ENCODE peak calls at places on chromosomes 6 and 20, in four cellular contexts. One of them, this sample, is unnamed.

GRCh38 chr20:63215101-63216040 is 560 bp downstream of the YTHDF1 start:
- DNase-seq in renal cortical epithelial cell: peak; percentile 59
- DNase-seq in activated T-cell treated with anti-CD3 and anti-CD28 coated beads for 1 hour: peak; percentile 19
- DNase-seq in choroid plexus epithelial cell: peak; percentile 72
- DNase-seq in this sample: no peak

GRCh38 chr20:19978511-19979210 is 38.5 kb upstream of the NAA20 start:
- DNase-seq in choroid plexus epithelial cell: no peak
- DNase-seq in activated T-cell treated with anti-CD3 and anti-CD28 coated beads for 1 hour: no peak
- DNase-seq in renal cortical epithelial cell: peak; percentile 58
- DNase-seq in this sample: no peak

GRCh38 chr6:140784573-140784972 is 1348.2 kb upstream of the GJE1 start:
- DNase-seq in activated T-cell treated with anti-CD3 and anti-CD28 coated beads for 1 hour: no peak
- DNase-seq in renal cortical epithelial cell: peak; percentile 35
- DNase-seq in choroid plexus epithelial cell: peak; percentile 31
- DNase-seq in this sample: no peak

GRCh38 chr6:12280901-12281300 is 9.3 kb upstream of the EDN1 start:
- DNase-seq in renal cortical epithelial cell: no peak
- DNase-seq in activated T-cell treated with anti-CD3 and anti-CD28 coated beads for 1 hour: no peak
- DNase-seq in choroid plexus epithelial cell: no peak
- DNase-seq in this sample: no peak

GRCh38 chr6:75207211-75207984 is 1.5 kb upstream of the COL12A1 start:
- DNase-seq in renal cortical epithelial cell: no peak
- DNase-seq in choroid plexus epithelial cell: no peak
- DNase-seq in activated T-cell treated with anti-CD3 and anti-CD28 coated beads for 1 hour: no peak
- DNase-seq in this sample: no peak

GRCh38 chr20:58268936-58269619 is 40.4 kb upstream of the RAB22A start:
- DNase-seq in choroid plexus epithelial cell: peak; percentile 39
- DNase-seq in renal cortical epithelial cell: no peak
- DNase-seq in activated T-cell treated with anti-CD3 and anti-CD28 coated beads for 1 hour: no peak
- DNase-seq in this sample: no peak

GRCh38 chr20:24647713-24648112 is 178.3 kb downstream of the SYNDIG1 start:
- DNase-seq in renal cortical epithelial cell: no peak
- DNase-seq in activated T-cell treated with anti-CD3 and anti-CD28 coated beads for 1 hour: no peak
- DNase-seq in choroid plexus epithelial cell: no peak
- DNase-seq in this sample: no peak

GRCh38 chr6:109925060-109925459 is 53.1 kb upstream of the GPR6 start:
- DNase-seq in choroid plexus epithelial cell: peak; percentile 54
- DNase-seq in renal cortical epithelial cell: peak; percentile 77
- DNase-seq in activated T-cell treated with anti-CD3 and anti-CD28 coated beads for 1 hour: no peak
- DNase-seq in this sample: no peak

GRCh38 chr6:78611886-78612480 is 255.4 kb upstream of the IRAK1BP1 start:
- DNase-seq in activated T-cell treated with anti-CD3 and anti-CD28 coated beads for 1 hour: no peak
- DNase-seq in choroid plexus epithelial cell: peak; percentile 54
- DNase-seq in renal cortical epithelial cell: peak; percentile 23
- DNase-seq in this sample: no peak

GRCh38 chr20:45407067-45407745 is 883 bp upstream of the DBNDD2 start:
- DNase-seq in renal cortical epithelial cell: peak; percentile 28
- DNase-seq in activated T-cell treated with anti-CD3 and anti-CD28 coated beads for 1 hour: no peak
- DNase-seq in choroid plexus epithelial cell: peak; percentile 47
- DNase-seq in this sample: no peak

GRCh38 chr6:112018619-112019416 is 35.1 kb upstream of the CCN6 start:
- DNase-seq in renal cortical epithelial cell: peak; percentile 66
- DNase-seq in choroid plexus epithelial cell: no peak
- DNase-seq in activated T-cell treated with anti-CD3 and anti-CD28 coated beads for 1 hour: no peak
- DNase-seq in this sample: no peak

GRCh38 chr20:61727761-61728160 is 337.9 kb downstream of the TAF4 start:
- DNase-seq in renal cortical epithelial cell: no peak
- DNase-seq in activated T-cell treated with anti-CD3 and anti-CD28 coated beads for 1 hour: no peak
- DNase-seq in choroid plexus epithelial cell: no peak
- DNase-seq in this sample: no peak

GRCh38 chr6:155107432-155108069 is 112.4 kb downstream of the TIAM2 start:
- DNase-seq in choroid plexus epithelial cell: no peak
- DNase-seq in renal cortical epithelial cell: no peak
- DNase-seq in activated T-cell treated with anti-CD3 and anti-CD28 coated beads for 1 hour: no peak
- DNase-seq in this sample: no peak

GRCh38 chr6:35299674-35300073 is 2.1 kb downstream of the DEF6 start:
- DNase-seq in choroid plexus epithelial cell: no peak
- DNase-seq in activated T-cell treated with anti-CD3 and anti-CD28 coated beads for 1 hour: no peak
- DNase-seq in renal cortical epithelial cell: no peak
- DNase-seq in this sample: no peak

GRCh38 chr6:166830185-166830890 is 126.0 kb downstream of the RNASET2 start:
- DNase-seq in choroid plexus epithelial cell: no peak
- DNase-seq in activated T-cell treated with anti-CD3 and anti-CD28 coated beads for 1 hour: no peak
- DNase-seq in renal cortical epithelial cell: no peak
- DNase-seq in this sample: no peak

GRCh38 chr6:113450061-113450465 is 407.1 kb upstream of the MARCKS start:
- DNase-seq in activated T-cell treated with anti-CD3 and anti-CD28 coated beads for 1 hour: no peak
- DNase-seq in choroid plexus epithelial cell: peak; percentile 73
- DNase-seq in renal cortical epithelial cell: no peak
- DNase-seq in this sample: no peak

GRCh38 chr6:105326216-105326615 is 76.7 kb downstream of the PREP start:
- DNase-seq in activated T-cell treated with anti-CD3 and anti-CD28 coated beads for 1 hour: no peak
- DNase-seq in choroid plexus epithelial cell: peak; percentile 88
- DNase-seq in renal cortical epithelial cell: peak; percentile 92
- DNase-seq in this sample: no peak

GRCh38 chr20:15528386-15529111 is 1044.7 kb downstream of the KIF16B start:
- DNase-seq in activated T-cell treated with anti-CD3 and anti-CD28 coated beads for 1 hour: no peak
- DNase-seq in renal cortical epithelial cell: no peak
- DNase-seq in choroid plexus epithelial cell: peak; percentile 25
- DNase-seq in this sample: no peak

GRCh38 chr6:90894285-90895144 is 307.6 kb upstream of the MAP3K7 start:
- DNase-seq in renal cortical epithelial cell: no peak
- DNase-seq in activated T-cell treated with anti-CD3 and anti-CD28 coated beads for 1 hour: no peak
- DNase-seq in choroid plexus epithelial cell: no peak
- DNase-seq in this sample: no peak

GRCh38 chr6:52284131-52284459 is 447 bp downstream of the MCM3 start:
- DNase-seq in activated T-cell treated with anti-CD3 and anti-CD28 coated beads for 1 hour: no peak
- DNase-seq in choroid plexus epithelial cell: peak; percentile 37
- DNase-seq in renal cortical epithelial cell: no peak
- DNase-seq in this sample: no peak

GRCh38 chr6:151891524-151891923 is 84.0 kb downstream of the ESR1 start:
- DNase-seq in activated T-cell treated with anti-CD3 and anti-CD28 coated beads for 1 hour: no peak
- DNase-seq in choroid plexus epithelial cell: no peak
- DNase-seq in renal cortical epithelial cell: no peak
- DNase-seq in this sample: no peak

GRCh38 chr6:1402369-1402768 is 13.0 kb downstream of the FOXF2 start:
- DNase-seq in choroid plexus epithelial cell: no peak
- DNase-seq in activated T-cell treated with anti-CD3 and anti-CD28 coated beads for 1 hour: no peak
- DNase-seq in renal cortical epithelial cell: no peak
- DNase-seq in this sample: no peak

GRCh38 chr20:61185841-61186601 is 66.0 kb upstream of the CDH4 start:
- DNase-seq in activated T-cell treated with anti-CD3 and anti-CD28 coated beads for 1 hour: no peak
- DNase-seq in choroid plexus epithelial cell: peak; percentile 96
- DNase-seq in renal cortical epithelial cell: peak; percentile 95
- DNase-seq in this sample: no peak

GRCh38 chr20:54549523-54550326 is 74.3 kb downstream of the DOK5 start:
- DNase-seq in renal cortical epithelial cell: no peak
- DNase-seq in activated T-cell treated with anti-CD3 and anti-CD28 coated beads for 1 hour: no peak
- DNase-seq in choroid plexus epithelial cell: peak; percentile 12
- DNase-seq in this sample: no peak

GRCh38 chr6:27177454-27178000 is 70.0 kb upstream of the PRSS16 start:
- DNase-seq in renal cortical epithelial cell: peak; percentile 78
- DNase-seq in choroid plexus epithelial cell: peak; percentile 85
- DNase-seq in activated T-cell treated with anti-CD3 and anti-CD28 coated beads for 1 hour: peak; percentile 53
- DNase-seq in this sample: peak; percentile 53

GRCh38 chr20:62795023-62795761 is 1.1 kb upstream of the MRGBP start:
- DNase-seq in choroid plexus epithelial cell: peak; percentile 59
- DNase-seq in activated T-cell treated with anti-CD3 and anti-CD28 coated beads for 1 hour: peak; percentile 51
- DNase-seq in renal cortical epithelial cell: no peak
- DNase-seq in this sample: peak; percentile 55

GRCh38 chr20:1874534-1875168 is 20.6 kb upstream of the SIRPA start:
- DNase-seq in choroid plexus epithelial cell: no peak
- DNase-seq in renal cortical epithelial cell: peak; percentile 69
- DNase-seq in activated T-cell treated with anti-CD3 and anti-CD28 coated beads for 1 hour: no peak
- DNase-seq in this sample: no peak

GRCh38 chr6:166333172-166333995 is 9.0 kb downstream of the SFT2D1 start:
- DNase-seq in activated T-cell treated with anti-CD3 and anti-CD28 coated beads for 1 hour: no peak
- DNase-seq in renal cortical epithelial cell: no peak
- DNase-seq in choroid plexus epithelial cell: no peak
- DNase-seq in this sample: no peak

GRCh38 chr6:149876241-149876933 is 12.2 kb upstream of the LRP11 start:
- DNase-seq in choroid plexus epithelial cell: no peak
- DNase-seq in renal cortical epithelial cell: no peak
- DNase-seq in activated T-cell treated with anti-CD3 and anti-CD28 coated beads for 1 hour: no peak
- DNase-seq in this sample: no peak

GRCh38 chr6:113854531-113855499 is 2.3 kb upstream of the MARCKS start:
- DNase-seq in activated T-cell treated with anti-CD3 and anti-CD28 coated beads for 1 hour: no peak
- DNase-seq in renal cortical epithelial cell: no peak
- DNase-seq in choroid plexus epithelial cell: peak; percentile 82
- DNase-seq in this sample: no peak

GRCh38 chr6:27611451-27611850 is 138.5 kb upstream of the ZNF184 start:
- DNase-seq in choroid plexus epithelial cell: no peak
- DNase-seq in renal cortical epithelial cell: no peak
- DNase-seq in activated T-cell treated with anti-CD3 and anti-CD28 coated beads for 1 hour: no peak
- DNase-seq in this sample: no peak

GRCh38 chr6:138404666-138405337 is 779 bp downstream of the HEBP2 start:
- DNase-seq in renal cortical epithelial cell: no peak
- DNase-seq in activated T-cell treated with anti-CD3 and anti-CD28 coated beads for 1 hour: peak; percentile 19
- DNase-seq in choroid plexus epithelial cell: peak; percentile 22
- DNase-seq in this sample: no peak

GRCh38 chr20:61756966-61757677 is 308.6 kb downstream of the TAF4 start:
- DNase-seq in choroid plexus epithelial cell: no peak
- DNase-seq in activated T-cell treated with anti-CD3 and anti-CD28 coated beads for 1 hour: no peak
- DNase-seq in renal cortical epithelial cell: peak; percentile 7
- DNase-seq in this sample: no peak

GRCh38 chr20:62355527-62356142 is 11.5 kb downstream of the LAMA5 start:
- DNase-seq in renal cortical epithelial cell: no peak
- DNase-seq in activated T-cell treated with anti-CD3 and anti-CD28 coated beads for 1 hour: no peak
- DNase-seq in choroid plexus epithelial cell: peak; percentile 69
- DNase-seq in this sample: no peak

This sample was measured in activated T-helper 1 cell treated with Interleukin-2 at 50 U/mL for 16 hours.